ENCODE peak calls at places on chromosomes 16 and 17, in seven cellular contexts. U is GM12892, K is SK-N-SH, E is HepG2, A is K562, Y is H1, S is GM12878. X is an unnamed sample.

GRCh38 chr17:17606416-17607000 is 15.0 kb upstream of the PEMT start:
- DNase-seq in K (no peak), A (peak; percentile 45), U (no peak), E (no peak), Y (no peak), S (no peak), X (no peak)

GRCh38 chr17:1813088-1813487 is 16.6 kb downstream of the SMYD4 start:
- DNase-seq in K (no peak), U (no peak), S (no peak), Y (no peak), E (no peak), A (no peak), X (no peak)

GRCh38 chr17:34990921-34991365 is 10.6 kb downstream of the LIG3 start:
- DNase-seq in S (no peak), Y (no peak), A (no peak), E (no peak), U (no peak), K (no peak), X (no peak)

GRCh38 chr17:9937164-9937835 is 32.2 kb upstream of the RCVRN start:
- DNase-seq in U (no peak), K (no peak), E (no peak), Y (no peak), S (no peak), A (no peak), X (no peak)

GRCh38 chr16:66476328-66477027 is 49.4 kb downstream of the BEAN1 start:
- DNase-seq in U (no peak), S (no peak), A (peak; percentile 68), E (no peak), Y (no peak), K (peak; percentile 68), X (no peak)

GRCh38 chr16:27706156-27706705 is 156.3 kb downstream of the KATNIP start:
- DNase-seq in Y (no peak), S (no peak), E (no peak), K (no peak), A (no peak), U (no peak), X (no peak)

GRCh38 chr16:83271123-83271522 is 536.7 kb upstream of the HSBP1 start:
- DNase-seq in S (no peak), E (no peak), Y (no peak), K (no peak), U (no peak), A (no peak), X (no peak)

GRCh38 chr17:55233840-55234239 is 30.9 kb upstream of the HLF start:
- DNase-seq in A (no peak), Y (no peak), K (no peak), E (no peak), S (no peak), U (no peak), X (no peak)

GRCh38 chr17:75091855-75092327 is 4.1 kb downstream of the SLC16A5 start:
- DNase-seq in U (no peak), A (peak; percentile 81), Y (no peak), K (no peak), E (no peak), S (no peak), X (no peak)

GRCh38 chr17:27389542-27390140 is 66.6 kb upstream of the KSR1 start:
- DNase-seq in S (no peak), Y (no peak), A (no peak), U (no peak), K (no peak), E (no peak), X (no peak)

GRCh38 chr17:78486228-78486802 is 90.9 kb downstream of the DNAH17 start:
- DNase-seq in E (no peak), Y (no peak), K (no peak), S (no peak), A (no peak), U (no peak), X (no peak)

GRCh38 chr16:47045023-47045422 is 71.5 kb upstream of the DNAJA2 start:
- DNase-seq in S (no peak), K (no peak), U (no peak), Y (no peak), A (peak; percentile 31), E (no peak), X (no peak)

GRCh38 chr16:31404353-31405064 is 11.4 kb downstream of the ITGAD start:
- DNase-seq in U (no peak), K (no peak), S (no peak), Y (no peak), A (peak; percentile 79), E (no peak), X (no peak)

GRCh38 chr16:56610017-56610608 is 1.7 kb downstream of the MT2A start:
- DNase-seq in U (no peak), K (no peak), S (peak; percentile 55), A (no peak), Y (no peak), E (peak; percentile 35), X (no peak)

GRCh38 chr17:78421084-78421533 is 42.7 kb downstream of the PGS1 start:
- DNase-seq in E (no peak), Y (no peak), K (no peak), A (no peak), U (no peak), S (no peak), X (no peak)

GRCh38 chr17:33169580-33170285 is 123.4 kb downstream of the ASIC2 start:
- DNase-seq in K (no peak), A (no peak), S (no peak), U (no peak), E (no peak), Y (no peak), X (no peak)

GRCh38 chr17:48293319-48294192 is 136.5 kb downstream of the SKAP1 start:
- DNase-seq in K (no peak), U (no peak), S (no peak), E (no peak), Y (no peak), A (no peak), X (no peak)

GRCh38 chr16:74936902-74937560 is 47.9 kb downstream of the WDR59 start:
- DNase-seq in Y (no peak), E (no peak), A (no peak), U (no peak), S (peak; percentile 50), K (no peak), X (peak; percentile 23)

GRCh38 chr17:45052052-45052772 is 780 bp upstream of the DCAKD start:
- DNase-seq in K (peak; percentile 65), Y (no peak), E (peak; percentile 18), S (no peak), U (no peak), A (peak; percentile 55), X (no peak)

GRCh38 chr16:89035698-89036570 is 57.7 kb upstream of the ACSF3 start:
- DNase-seq in A (no peak), E (no peak), Y (no peak), S (no peak), U (no peak), K (no peak), X (no peak)

GRCh38 chr16:29825145-29826044 is 5.1 kb downstream of the MVP start:
- DNase-seq in S (no peak), Y (no peak), K (no peak), E (no peak), A (peak; percentile 42), U (peak; percentile 72), X (peak; percentile 69)
- TF ChIP-seq TAF1 in S (no peak), Y (no peak), K (no peak), E (no peak), A (no peak), U (no peak), X (no peak)

DNA sequence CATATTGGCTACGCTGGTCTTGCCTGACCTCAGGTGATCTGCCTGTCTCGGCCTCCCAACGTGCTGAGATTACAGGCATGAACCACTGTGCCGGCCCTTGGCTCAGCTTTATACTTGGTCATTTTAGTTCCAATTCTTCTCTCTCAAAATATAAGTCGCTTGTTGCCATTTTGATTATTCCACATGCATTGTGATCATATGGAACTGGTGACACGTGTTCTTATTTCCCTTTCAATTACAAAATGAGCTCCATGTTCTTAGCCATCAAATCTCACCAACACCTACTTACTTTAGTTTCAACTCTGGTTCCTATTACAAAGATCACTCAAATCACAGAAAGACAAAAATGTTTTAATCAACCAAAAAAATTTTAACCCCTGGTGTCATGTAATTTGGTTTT is 1711.7 kb downstream of the TP53TG3F start:
- DNase-seq in E (no peak), Y (no peak), U (no peak), A (no peak), S (no peak), K (no peak), X (no peak)
- TF ChIP-seq TAF1 in E (no peak), Y (no peak), U (no peak), A (no peak), S (no peak), K (no peak), X (no peak)

DNA sequence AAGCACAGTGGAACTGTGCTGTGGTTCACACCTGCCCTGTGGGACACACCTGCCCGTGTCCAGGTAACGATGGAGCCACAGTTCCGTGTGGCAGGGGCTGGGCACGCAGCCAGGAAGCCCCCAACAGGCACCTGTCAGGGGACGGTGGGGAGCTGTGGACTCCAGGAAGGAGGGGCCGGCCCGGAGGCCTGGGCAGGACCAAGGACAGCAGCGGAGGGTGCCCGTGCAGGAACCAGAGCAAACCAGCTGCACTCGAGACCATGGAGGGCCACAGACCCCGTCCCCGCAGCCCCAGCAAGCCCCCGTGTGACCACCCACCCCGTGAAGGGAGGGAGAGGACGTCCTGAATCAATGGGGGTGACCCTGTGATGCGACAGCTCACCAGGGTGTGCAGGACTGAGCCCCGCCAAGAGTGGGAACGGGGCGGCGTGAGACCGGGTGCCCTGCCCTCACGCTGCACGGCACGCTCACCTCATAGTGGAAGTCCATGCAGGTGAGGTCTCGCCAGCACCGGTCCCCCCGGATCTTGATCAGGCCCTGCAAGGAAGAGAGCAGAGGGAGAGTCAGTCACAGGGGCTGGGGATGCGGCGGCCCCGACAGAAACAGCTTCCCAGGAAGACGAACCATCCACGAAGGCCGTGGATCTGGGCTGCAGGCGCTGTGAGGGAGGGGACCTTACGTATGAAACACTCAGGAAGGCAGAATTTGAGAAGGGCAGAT is 78.1 kb downstream of the LMF1 start:
- DNase-seq in A (no peak), E (no peak), K (no peak), Y (no peak), S (no peak), U (no peak), X (no peak)
- TF ChIP-seq TAF1 in A (no peak), E (no peak), K (no peak), Y (no peak), S (no peak), U (no peak), X (no peak)

GRCh38 chr17:81306491-81306890 is 11.4 kb upstream of the SLC38A10 start:
- DNase-seq in K (no peak), Y (no peak), U (no peak), S (no peak), E (no peak), A (no peak), X (no peak)
- TF ChIP-seq TAF1 in K (no peak), Y (no peak), U (no peak), S (no peak), E (no peak), A (no peak), X (no peak)

X was measured in GM12891.